ENCODE peak calls at places on chromosomes 1 and 21, in four cellular contexts. O, B, U and Z are unnamed samples.
A peak's percentile ranks its signal among the peaks of the same experiment; 100 is the strongest.

GRCh38 chr21:14215971-14216621 is at the start of gene RBM11:
- DNase-seq in B (peak; percentile 87), U (peak; percentile 90), O (peak; percentile 94), Z (peak; percentile 77)

GRCh38 chr1:158019177-158019868 is 25.9 kb downstream of the KIRREL1 start:
- DNase-seq in U (no peak), O (peak; percentile 82), B (peak; percentile 97), Z (peak; percentile 78)

GRCh38 chr1:115142616-115143015 is 53.3 kb upstream of the TSPAN2 start:
- DNase-seq in U (no peak), O (no peak), B (no peak), Z (no peak)

GRCh38 chr1:53075761-53076163 is 13.7 kb downstream of the PODN start:
- DNase-seq in U (peak; percentile 60), O (no peak), B (no peak), Z (no peak)

GRCh38 chr1:234977891-234978396 is 150.7 kb downstream of the TOMM20 start:
- DNase-seq in U (no peak), B (no peak), O (no peak), Z (no peak)

GRCh38 chr21:45709127-45709526 is 65.6 kb downstream of the PCBP3 start:
- DNase-seq in U (no peak), O (no peak), B (no peak), Z (no peak)

GRCh38 chr1:211490038-211490678 is 1.8 kb downstream of the RD3 start:
- DNase-seq in O (no peak), U (no peak), B (no peak), Z (no peak)

GRCh38 chr1:8040586-8040985 is 14.5 kb upstream of the ERRFI1 start:
- DNase-seq in O (no peak), B (no peak), U (no peak), Z (peak; percentile 58)

GRCh38 chr21:21971384-21971783 is 973.2 kb downstream of the NCAM2 start:
- DNase-seq in O (no peak), U (no peak), B (no peak), Z (no peak)

DNA sequence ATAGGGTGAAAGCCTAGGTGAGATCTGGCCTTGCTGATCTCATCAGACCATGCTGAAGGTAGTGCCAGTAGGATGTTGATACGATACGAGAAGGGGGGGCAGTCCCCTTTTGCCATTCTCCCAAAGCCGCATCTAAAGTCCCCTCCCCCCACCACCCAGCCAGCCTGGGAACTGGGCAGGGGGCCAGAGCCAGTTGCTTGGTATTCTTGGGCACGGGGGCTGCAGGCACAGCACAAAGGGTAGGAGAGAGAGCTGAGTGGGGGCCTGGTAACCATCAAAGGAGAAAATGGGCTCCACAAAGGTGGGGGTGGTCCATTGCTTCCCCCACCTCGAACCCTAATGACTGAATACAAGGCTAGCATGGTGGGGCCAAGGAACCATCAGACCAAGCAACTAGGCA is 5.4 kb downstream of the PEA15 start:
- DNase-seq in B (no peak), O (no peak), U (no peak), Z (no peak)
- H3K36me3 ChIP-seq in B (peaks cover 97% of the 10 kb centered on the region), O (peaks cover 5% of the 10 kb centered on the region), U (peaks cover 67% of the 10 kb centered on the region), Z (peaks cover 62% of the 10 kb centered on the region)

GRCh38 chr1:212514056-212514614 is 81.4 kb downstream of the NENF start:
- DNase-seq in B (no peak), U (peak; percentile 70), O (no peak), Z (no peak)
- H3K4me3 ChIP-seq in B (no peak overlapping the region), U (peak overlapping the region; percentile 26), O (no peak overlapping the region), Z (no peak overlapping the region)

DNA sequence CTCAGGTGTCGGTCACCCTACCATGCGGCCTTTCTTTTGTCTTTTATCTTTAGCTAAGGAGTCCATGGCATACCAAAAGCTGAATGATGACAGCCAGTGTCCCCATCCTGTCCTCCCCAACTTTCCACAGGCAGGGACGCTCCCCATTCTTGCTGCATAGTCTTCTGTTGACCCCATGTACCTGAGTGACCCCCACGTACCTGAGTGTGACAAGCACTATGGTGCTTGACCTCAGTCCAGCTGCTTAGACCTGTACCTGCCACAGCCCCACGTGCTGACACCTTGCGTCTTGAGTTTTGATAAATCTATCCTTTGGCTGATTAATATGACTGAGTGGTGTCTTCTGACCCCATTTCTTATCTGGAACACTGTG is 26.9 kb downstream of the SKI start:
- DNase-seq in O (no peak), U (no peak), B (no peak), Z (no peak)
- H3K4me1 ChIP-seq in O (peaks cover 32% of the 10 kb centered on the region), U (peaks cover 84% of the 10 kb centered on the region), B (peaks cover 6% of the 10 kb centered on the region), Z (no peaks in the 10 kb centered on the region)

GRCh38 chr21:29320021-29320420 is 21.3 kb downstream of the BACH1 start:
- DNase-seq in U (no peak), B (no peak), O (no peak), Z (no peak)

GRCh38 chr21:29321908-29322569 is 23.3 kb downstream of the BACH1 start:
- DNase-seq in B (no peak), O (no peak), U (no peak), Z (no peak)

GRCh38 chr21:29323189-29323588 is 24.5 kb downstream of the BACH1 start:
- DNase-seq in O (no peak), B (no peak), U (no peak), Z (no peak)

GRCh38 chr21:29322570-29322957 is 23.8 kb downstream of the BACH1 start:
- DNase-seq in B (no peak), O (no peak), U (no peak), Z (no peak)

DNA sequence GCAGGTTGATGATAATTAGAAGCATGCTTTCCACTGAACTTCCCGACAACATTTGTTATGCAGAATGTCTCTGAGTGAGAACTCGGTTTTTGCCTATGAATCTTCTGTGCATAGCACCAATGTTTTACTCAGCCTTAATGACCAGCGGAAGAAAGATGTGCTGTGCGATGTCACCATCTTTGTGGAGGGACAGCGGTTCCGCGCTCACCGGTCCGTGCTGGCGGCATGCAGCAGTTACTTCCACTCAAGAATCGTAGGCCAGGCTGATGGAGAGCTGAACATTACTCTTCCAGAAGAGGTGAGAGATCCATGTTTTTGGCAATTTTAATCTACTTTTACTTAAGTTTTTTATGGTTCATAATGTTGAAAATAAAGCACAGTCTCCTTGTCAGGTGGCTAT is 22.5 kb downstream of the BACH1 start:
- DNase-seq in B (no peak), U (no peak), O (no peak), Z (no peak)
- H3K36me3 ChIP-seq in B (peaks cover 29% of the 10 kb centered on the region), U (peaks cover 30% of the 10 kb centered on the region), O (no peaks in the 10 kb centered on the region), Z (peaks cover 6% of the 10 kb centered on the region)

GRCh38 chr1:160046494-160047115 is 14.8 kb upstream of the PIGM start:
- DNase-seq in O (peak; percentile 80), B (no peak), U (no peak), Z (no peak)

GRCh38 chr1:160050619-160051018 is 18.8 kb upstream of the PIGM start:
- DNase-seq in O (no peak), B (no peak), U (no peak), Z (no peak)

GRCh38 chr1:160048335-160048734 is 16.5 kb upstream of the PIGM start:
- DNase-seq in U (no peak), O (no peak), B (no peak), Z (no peak)

GRCh38 chr1:160045653-160046052 is 13.9 kb upstream of the PIGM start:
- DNase-seq in U (no peak), B (no peak), O (no peak), Z (no peak)

GRCh38 chr1:160047116-160047991 is 15.6 kb upstream of the PIGM start:
- DNase-seq in B (no peak), O (no peak), U (no peak), Z (no peak)
- H3K4me3 ChIP-seq in B (no peak overlapping the region), O (peak overlapping the region; percentile 21), U (no peak overlapping the region), Z (no peak overlapping the region)

GRCh38 chr21:38242036-38242435 is 14.8 kb upstream of the KCNJ15 start:
- DNase-seq in B (no peak), U (no peak), O (no peak), Z (no peak)
- H3K4me1 ChIP-seq in B (no peaks in the 10 kb centered on the region), U (peaks cover 12% of the 10 kb centered on the region), O (no peaks in the 10 kb centered on the region), Z (no peaks in the 10 kb centered on the region)

DNA sequence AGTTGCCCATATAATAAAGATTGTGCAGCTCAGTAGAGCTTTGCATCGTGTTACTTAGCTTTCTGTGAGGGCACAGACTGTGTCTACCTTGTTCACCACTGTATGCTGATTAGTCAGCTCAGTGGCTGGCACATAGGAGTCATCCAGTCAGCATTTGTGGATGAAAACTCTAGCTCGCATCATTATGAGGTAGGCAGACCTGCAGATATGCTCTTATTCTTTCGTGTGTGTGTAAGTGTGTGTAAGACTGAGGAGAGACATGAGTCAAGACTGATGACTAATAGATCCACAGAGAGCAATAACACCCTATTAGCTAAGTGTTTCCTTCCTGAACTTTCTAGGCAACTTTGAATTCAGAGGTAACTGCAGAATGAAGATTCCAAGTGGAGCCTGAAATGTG is 17.1 kb downstream of the TTF2 start:
- DNase-seq in B (no peak), U (no peak), O (no peak), Z (no peak)
- H3K36me3 ChIP-seq in B (peaks cover 86% of the 10 kb centered on the region), U (peaks cover 65% of the 10 kb centered on the region), O (peaks cover 13% of the 10 kb centered on the region), Z (peaks cover 84% of the 10 kb centered on the region)

GRCh38 chr1:110070282-110070967 is at the start of gene ALX3:
- DNase-seq in O (peak; percentile 51), B (no peak), U (no peak), Z (no peak)
- H3K4me3 ChIP-seq in O (peak within 1 kb of the TSS; percentile 50), B (peak within 1 kb of the TSS; percentile 37), U (peak within 1 kb of the TSS; percentile 26), Z (no peak within 1 kb of the TSS)

GRCh38 chr1:197918815-197919522 is 1.8 kb downstream of the LHX9 start:
- DNase-seq in U (no peak), B (no peak), O (peak; percentile 40), Z (no peak)
- H3K4me1 ChIP-seq in U (peaks cover 42% of the 10 kb centered on the region), B (peaks cover 26% of the 10 kb centered on the region), O (peaks cover 80% of the 10 kb centered on the region), Z (peaks cover 21% of the 10 kb centered on the region)

DNA sequence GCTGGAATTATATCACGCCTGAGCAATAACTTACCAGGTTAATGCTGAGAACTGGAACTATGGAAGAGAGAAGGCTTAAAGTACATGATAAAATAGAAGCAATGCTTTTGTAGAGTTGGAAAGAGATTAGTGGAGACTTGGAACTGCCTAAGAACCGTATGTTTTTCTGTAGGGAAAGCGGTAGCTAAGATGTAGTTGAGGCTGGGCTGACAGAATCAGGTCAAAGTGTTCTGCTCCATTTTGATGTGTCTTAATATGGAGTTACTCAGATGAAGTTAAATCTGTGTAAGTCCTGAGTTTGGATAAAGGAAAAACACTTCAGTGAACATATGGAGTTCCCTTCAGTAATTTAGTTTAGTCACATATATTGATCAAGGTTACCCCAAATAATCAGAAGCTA is 860.9 kb upstream of the CXADR start:
- DNase-seq in B (no peak), O (no peak), U (no peak), Z (no peak)
- H3K36me3 ChIP-seq in B (no peaks in the 10 kb centered on the region), O (no peaks in the 10 kb centered on the region), U (no peaks in the 10 kb centered on the region), Z (no peaks in the 10 kb centered on the region)